ENCODE peak calls at places on chromosome 19, in five cellular contexts. R is omental fat pad; O is CD4-positive, alpha-beta T cell; X is thoracic aorta; H is HFF-Myc. Q is an unnamed sample.

GRCh38 chr19:947707-948533 is 22.1 kb downstream of the ARID3A start:
- DNase-seq in R (no peak), O (no peak), H (no peak), X (no peak), Q (no peak)

GRCh38 chr19:10206226-10206873 is 11.6 kb upstream of the DNMT1 start:
- DNase-seq in X (no peak), R (no peak), O (no peak), H (no peak), Q (no peak)

GRCh38 chr19:33296473-33297060 is 5.8 kb downstream of the CEBPA start:
- DNase-seq in X (no peak), R (no peak), O (no peak), H (no peak), Q (no peak)

GRCh38 chr19:44644391-44645016 is 794 bp downstream of the PVR start:
- DNase-seq in R (no peak), H (no peak), X (no peak), O (no peak), Q (no peak)

GRCh38 chr19:798415-799075 is 1.3 kb downstream of the PTBP1 start:
- DNase-seq in O (no peak), H (no peak), R (no peak), X (no peak), Q (no peak)

GRCh38 chr19:55472463-55472862 is 4.0 kb upstream of the ZNF628 start:
- DNase-seq in O (no peak), X (no peak), H (no peak), R (no peak), Q (no peak)

GRCh38 chr19:44576843-44577565 is 36.4 kb upstream of the IGSF23 start:
- DNase-seq in O (peak; percentile 6), X (no peak), R (no peak), H (no peak), Q (no peak)

GRCh38 chr19:45464861-45465427 is 2.9 kb upstream of the FOSB start:
- DNase-seq in H (no peak), R (no peak), O (no peak), X (no peak), Q (no peak)

GRCh38 chr19:10871711-10872550 is 578 bp downstream of the CARM1 start:
- DNase-seq in H (no peak), R (no peak), X (no peak), O (peak; percentile 19), Q (peak; percentile 25)

GRCh38 chr19:53102186-53102585 is 1.0 kb downstream of the ZNF160 start:
- DNase-seq in H (no peak), X (no peak), O (no peak), R (no peak), Q (no peak)

GRCh38 chr19:11475861-11476260 is 5.0 kb downstream of the ELAVL3 start:
- DNase-seq in R (no peak), O (no peak), H (no peak), X (no peak), Q (no peak)

GRCh38 chr19:45667620-45668341 is at the start of gene GIPR:
- DNase-seq in R (no peak), O (peak; percentile 55), H (no peak), X (no peak), Q (peak; percentile 57)

GRCh38 chr19:531009-531752 is 379 bp upstream of the CDC34 start:
- DNase-seq in X (no peak), H (no peak), R (no peak), O (peak; percentile 85), Q (peak; percentile 98)

GRCh38 chr19:10660346-10660745 is 6.2 kb downstream of the ILF3 start:
- DNase-seq in X (no peak), O (no peak), R (no peak), H (no peak), Q (no peak)

GRCh38 chr19:49342291-49342721 is 7.1 kb downstream of the CD37 start:
- DNase-seq in R (no peak), X (no peak), O (no peak), H (no peak), Q (no peak)

GRCh38 chr19:8501547-8501946 is 893 bp downstream of the PRAM1 start:
- DNase-seq in R (no peak), O (no peak), X (no peak), H (no peak), Q (no peak)

GRCh38 chr19:38277549-38277948 is 13.2 kb downstream of the SPINT2 start:
- DNase-seq in X (no peak), O (no peak), H (no peak), R (no peak), Q (no peak)

GRCh38 chr19:19514215-19514633 is 1.1 kb downstream of the TSSK6 start:
- DNase-seq in H (no peak), R (no peak), X (no peak), O (no peak), Q (no peak)

GRCh38 chr19:40217921-40218890 is at the start of gene TTC9B:
- DNase-seq in R (no peak), O (peak; percentile 24), X (no peak), H (no peak), Q (peak; percentile 61)

GRCh38 chr19:38321646-38322323 is 2.1 kb downstream of the KCNK6 start:
- DNase-seq in O (no peak), R (peak; percentile 47), X (no peak), H (no peak), Q (no peak)

GRCh38 chr19:47122359-47123335 is 8.0 kb upstream of the SAE1 start:
- DNase-seq in X (no peak), O (no peak), H (no peak), R (no peak), Q (no peak)

DNA sequence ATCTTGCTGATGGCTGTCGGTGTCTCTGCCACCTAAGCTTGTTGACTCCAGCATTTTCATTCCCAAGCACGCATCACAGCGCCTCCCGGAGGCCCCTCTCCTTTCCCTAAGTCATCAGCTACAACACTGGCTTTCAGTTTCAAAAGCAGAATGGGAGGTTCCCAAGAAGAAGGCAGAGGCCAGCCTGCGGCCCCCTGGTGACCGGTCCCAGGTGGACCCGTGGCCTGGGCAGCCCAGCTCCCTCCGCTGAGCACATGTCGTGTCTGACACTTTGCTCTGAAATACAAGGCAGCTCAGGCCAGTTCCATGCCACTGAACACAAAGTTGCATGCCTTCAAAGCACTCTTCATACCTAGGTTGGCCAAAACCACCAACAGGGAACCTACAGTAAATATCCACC is 8.5 kb downstream of the MLLT1 start:
- DNase-seq in O (no peak), H (no peak), R (no peak), X (no peak), Q (no peak)
- TF ChIP-seq CTCF in O (no peak), H (peak; percentile 33), R (no peak), X (no peak), Q (no peak)

GRCh38 chr19:35168261-35168660 is 13.7 kb downstream of the FXYD5 start:
- DNase-seq in R (no peak), X (no peak), O (no peak), H (no peak), Q (no peak)
- TF ChIP-seq CTCF in R (no peak), X (no peak), O (no peak), H (no peak), Q (no peak)

GRCh38 chr19:2202366-2202765 is 33.8 kb downstream of the PLEKHJ1 start:
- DNase-seq in R (no peak), H (no peak), O (no peak), X (no peak), Q (no peak)
- TF ChIP-seq CTCF in R (no peak), H (no peak), O (no peak), X (no peak), Q (no peak)

GRCh38 chr19:29525901-29526729 is at the start of gene VSTM2B:
- DNase-seq in X (no peak), O (no peak), H (no peak), R (no peak), Q (no peak)
- TF ChIP-seq CTCF in X (no peak), O (no peak), H (no peak), R (no peak), Q (no peak)

GRCh38 chr19:17859533-17860330 is at the start of gene RPL18A:
- DNase-seq in O (peak; percentile 98), R (peak; percentile 86), H (peak; percentile 99), X (peak; percentile 97), Q (peak; percentile 94)

GRCh38 chr19:17860993-17861360 is 1.3 kb downstream of the RPL18A start:
- DNase-seq in R (no peak), X (no peak), O (no peak), H (no peak), Q (no peak)

GRCh38 chr19:17860331-17860992 is 752 bp downstream of the RPL18A start:
- DNase-seq in H (no peak), R (no peak), X (no peak), O (no peak), Q (no peak)

GRCh38 chr19:17854061-17854460 is 5.6 kb upstream of the RPL18A start:
- DNase-seq in O (no peak), R (no peak), H (no peak), X (no peak), Q (no peak)

GRCh38 chr19:17855333-17856152 is 4.2 kb upstream of the RPL18A start:
- DNase-seq in X (no peak), R (peak; percentile 96), H (no peak), O (peak; percentile 92), Q (peak; percentile 92)
- TF ChIP-seq CTCF in X (peak; percentile 98), R (no peak), H (peak; percentile 98), O (peak; percentile 94), Q (peak; percentile 94)

GRCh38 chr19:18231775-18232174 is 5.5 kb upstream of the PDE4C start:
- DNase-seq in O (no peak), H (no peak), X (no peak), R (no peak), Q (no peak)

GRCh38 chr19:18229915-18230314 is 3.7 kb upstream of the PDE4C start:
- DNase-seq in R (no peak), H (no peak), O (no peak), X (no peak), Q (no peak)

GRCh38 chr19:18230941-18231734 is 4.9 kb upstream of the PDE4C start:
- DNase-seq in R (no peak), X (no peak), H (no peak), O (no peak), Q (no peak)

GRCh38 chr19:18227781-18228271 is 1.6 kb upstream of the PDE4C start:
- DNase-seq in R (no peak), X (no peak), O (no peak), H (no peak), Q (no peak)

GRCh38 chr19:18229474-18229873 is 3.2 kb upstream of the PDE4C start:
- DNase-seq in R (no peak), O (no peak), H (no peak), X (no peak), Q (no peak)
- TF ChIP-seq CTCF in R (no peak), O (peak; percentile 36), H (peak; percentile 58), X (peak; percentile 32), Q (peak; percentile 43)

GRCh38 chr19:54179921-54180452 is 7.0 kb upstream of the TMC4 start:
- DNase-seq in R (no peak), O (no peak), X (no peak), H (no peak), Q (no peak)
- TF ChIP-seq CTCF in R (no peak), O (no peak), X (no peak), H (peak; percentile 36), Q (no peak)